ENCODE peak calls at places on chromosomes 5 and 9, in seven cellular contexts. V is CD4-positive, CD25-positive, alpha-beta regulatory T cell; Q is aorta; T is left ventricle myocardium inferior; P is IMR-90; O is neural progenitor cell; C is uterus. Z is an unnamed sample.
A peak's percentile ranks its signal among the peaks of the same experiment; 100 is the strongest.

GRCh38 chr5:98416541-98416940 is 356.9 kb upstream of the RGMB start:
- DNase-seq in V (no peak), Q (no peak), T (no peak), P (peak; percentile 73), O (no peak), C (no peak), Z (no peak)

GRCh38 chr5:176736271-176736965 is 73.9 kb upstream of the UNC5A start:
- DNase-seq in V (no peak), Q (no peak), T (no peak), P (no peak), O (peak; percentile 52), C (peak; percentile 3), Z (no peak)

GRCh38 chr5:143194206-143194605 is 209.3 kb downstream of the NR3C1 start:
- DNase-seq in V (no peak), Q (no peak), T (no peak), P (peak; percentile 53), O (no peak), C (no peak), Z (no peak)

GRCh38 chr9:124814178-124814535 is 37.2 kb downstream of the OLFML2A start:
- DNase-seq in V (no peak), Q (peak; percentile 18), T (no peak), P (no peak), O (no peak), C (no peak), Z (no peak)

GRCh38 chr5:80763873-80764647 is 109.3 kb upstream of the DHFR start:
- DNase-seq in V (no peak), Q (no peak), T (no peak), P (peak; percentile 13), O (no peak), C (no peak), Z (no peak)

GRCh38 chr9:75422939-75423522 is 334.7 kb downstream of the OSTF1 start:
- DNase-seq in V (no peak), Q (no peak), T (no peak), P (no peak), O (no peak), C (no peak), Z (no peak)

GRCh38 chr5:61575103-61575502 is 243.0 kb downstream of the ZSWIM6 start:
- DNase-seq in V (no peak), Q (no peak), T (no peak), P (peak; percentile 77), O (peak; percentile 34), C (no peak), Z (no peak)

GRCh38 chr9:76800901-76801300 is 36.7 kb downstream of the PCA3 start:
- DNase-seq in V (no peak), Q (no peak), T (no peak), P (no peak), O (no peak), C (no peak), Z (no peak)

GRCh38 chr5:143065185-143065584 is 295.0 kb downstream of the ARHGAP26 start:
- DNase-seq in V (no peak), Q (no peak), T (no peak), P (peak; percentile 88), O (no peak), C (no peak), Z (no peak)

GRCh38 chr5:42886612-42887011 is 74.9 kb upstream of the SELENOP start:
- DNase-seq in V (no peak), Q (no peak), T (no peak), P (no peak), O (no peak), C (no peak), Z (no peak)

GRCh38 chr5:43227655-43228054 is 35.6 kb downstream of the NIM1K start:
- DNase-seq in V (no peak), Q (no peak), T (no peak), P (peak; percentile 64), O (peak; percentile 47), C (no peak), Z (no peak)

GRCh38 chr9:26321935-26322334 is 570.7 kb downstream of the CAAP1 start:
- DNase-seq in V (no peak), Q (no peak), T (no peak), P (no peak), O (no peak), C (no peak), Z (no peak)

GRCh38 chr5:149837680-149838269 is 106.8 kb downstream of the PDE6A start:
- DNase-seq in V (no peak), Q (no peak), T (no peak), P (peak; percentile 68), O (peak; percentile 88), C (no peak), Z (peak; percentile 70)

GRCh38 chr9:125739442-125739841 is 7.7 kb upstream of the PBX3 start:
- DNase-seq in V (no peak), Q (no peak), T (no peak), P (no peak), O (no peak), C (no peak), Z (no peak)

DNA sequence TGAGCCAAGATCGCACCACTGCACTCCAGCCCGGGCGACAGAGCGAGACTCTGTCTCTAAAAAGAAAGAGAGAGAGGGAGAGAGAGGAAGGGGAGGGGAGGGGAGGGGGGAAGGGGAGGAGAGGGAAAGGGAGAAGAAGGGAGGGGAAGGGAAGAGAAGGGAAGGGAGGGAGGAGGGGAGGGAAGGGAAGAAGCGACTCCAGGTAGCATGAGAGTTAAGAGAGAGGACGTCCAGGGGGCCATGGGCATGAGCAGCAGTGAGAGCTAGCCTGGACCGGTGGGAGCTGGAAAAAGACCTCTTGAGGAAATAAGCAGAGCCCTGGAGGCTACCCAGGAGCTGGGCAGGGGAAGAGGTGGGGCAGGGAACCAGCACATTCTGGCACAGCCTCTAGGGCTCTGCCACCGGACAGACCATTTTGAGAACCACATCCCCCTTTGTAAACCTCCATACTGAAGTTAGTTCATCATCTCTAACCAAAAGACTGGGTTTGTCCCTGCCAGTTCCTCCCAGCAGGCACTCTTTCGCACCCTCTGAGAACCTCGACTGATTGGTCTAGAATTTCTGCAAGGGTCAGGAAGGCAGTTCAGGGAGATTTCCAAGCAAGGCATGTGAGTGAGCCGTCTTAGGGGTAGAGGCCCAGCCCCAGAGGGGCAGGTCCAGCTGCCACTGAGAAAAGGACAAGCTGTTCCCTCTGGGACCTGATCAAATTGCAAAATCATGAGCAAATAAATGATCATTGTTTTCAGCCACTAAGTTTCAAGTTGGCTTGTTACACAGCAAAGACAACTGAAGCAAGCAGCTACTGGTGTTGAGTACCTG is 11.7 kb downstream of the NAIF1 start:
- DNase-seq in V (no peak), Q (no peak), T (peak; percentile 27), P (no peak), O (peak; percentile 28), C (peak; percentile 72), Z (no peak)
- H3K4me3 ChIP-seq in V (no peak overlapping the region), Q (no peak overlapping the region), T (no peak overlapping the region), P (no peak overlapping the region), O (no peak overlapping the region), C (no peak overlapping the region), Z (no peak overlapping the region)

GRCh38 chr9:136326061-136326776 is 1.1 kb upstream of the GPSM1 start:
- DNase-seq in V (no peak), Q (no peak), T (no peak), P (peak; percentile 92), O (no peak), C (no peak), Z (no peak)

GRCh38 chr9:136325354-136325753 is 2.0 kb upstream of the GPSM1 start:
- DNase-seq in V (no peak), Q (no peak), T (no peak), P (no peak), O (no peak), C (no peak), Z (no peak)

GRCh38 chr9:136323420-136323819 is 3.9 kb upstream of the GPSM1 start:
- DNase-seq in V (no peak), Q (no peak), T (no peak), P (no peak), O (no peak), C (no peak), Z (no peak)

GRCh38 chr9:136322756-136323330 is 4.5 kb upstream of the GPSM1 start:
- DNase-seq in V (no peak), Q (no peak), T (no peak), P (no peak), O (no peak), C (no peak), Z (no peak)

DNA sequence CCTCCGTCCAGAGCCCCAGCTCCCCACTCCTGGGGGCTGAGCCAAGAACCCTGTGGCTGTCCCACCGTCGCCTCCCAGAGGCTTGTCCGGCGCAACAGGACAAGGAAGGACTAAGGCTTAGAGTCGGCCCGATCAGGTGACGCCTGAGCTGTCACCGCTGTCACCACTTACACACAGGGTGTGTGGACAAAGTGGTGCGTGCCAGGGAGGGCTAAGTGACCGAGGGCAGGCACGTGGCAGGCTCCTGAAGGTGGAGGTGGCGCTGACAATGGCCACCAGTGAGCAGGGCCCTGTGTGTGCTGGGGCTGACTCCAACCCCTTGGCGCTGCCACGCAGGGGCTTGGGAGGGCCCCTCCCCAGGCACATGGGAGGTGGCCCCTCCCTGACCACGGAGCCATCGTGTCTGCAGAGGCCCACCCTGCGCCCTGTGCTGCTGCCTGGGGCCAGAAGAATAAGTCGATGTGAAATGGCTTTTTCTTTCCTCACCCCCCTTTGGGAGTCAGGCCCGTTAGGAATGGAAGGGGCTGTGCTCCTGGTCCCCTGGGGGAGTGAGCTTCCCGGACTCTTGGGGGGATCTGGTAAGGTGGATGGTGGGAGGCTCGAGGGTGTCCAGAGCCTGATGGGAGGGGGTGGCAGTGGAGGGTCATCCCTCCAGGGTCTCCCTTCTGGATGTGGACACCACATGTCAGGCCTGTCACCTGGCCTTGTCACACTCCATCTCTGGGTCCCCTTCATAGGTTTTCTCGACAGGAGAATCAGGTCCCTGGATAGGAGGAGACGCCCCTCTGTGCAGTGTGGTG is 2.6 kb upstream of the GPSM1 start:
- DNase-seq in V (no peak), Q (no peak), T (peak; percentile 81), P (no peak), O (peak; percentile 61), C (no peak), Z (no peak)
- H3K4me1 ChIP-seq in V (peaks cover 14% of the 10 kb centered on the region), Q (no peaks in the 10 kb centered on the region), T (peaks cover 50% of the 10 kb centered on the region), P (peaks cover 24% of the 10 kb centered on the region), O (peaks cover 30% of the 10 kb centered on the region), C (peaks cover 30% of the 10 kb centered on the region), Z (peaks cover 5% of the 10 kb centered on the region)

GRCh38 chr5:29402270-29402669 is 1791.2 kb upstream of the CDH6 start:
- DNase-seq in V (no peak), Q (no peak), T (no peak), P (no peak), O (no peak), C (no peak), Z (no peak)
- H3K9me3 ChIP-seq in V (peaks cover 4% of the 10 kb centered on the region), Q (no peaks in the 10 kb centered on the region), T (peaks cover 82% of the 10 kb centered on the region), P (peaks cover 10% of the 10 kb centered on the region), O (no peaks in the 10 kb centered on the region), C (no peaks in the 10 kb centered on the region), Z (peaks cover 43% of the 10 kb centered on the region)

DNA sequence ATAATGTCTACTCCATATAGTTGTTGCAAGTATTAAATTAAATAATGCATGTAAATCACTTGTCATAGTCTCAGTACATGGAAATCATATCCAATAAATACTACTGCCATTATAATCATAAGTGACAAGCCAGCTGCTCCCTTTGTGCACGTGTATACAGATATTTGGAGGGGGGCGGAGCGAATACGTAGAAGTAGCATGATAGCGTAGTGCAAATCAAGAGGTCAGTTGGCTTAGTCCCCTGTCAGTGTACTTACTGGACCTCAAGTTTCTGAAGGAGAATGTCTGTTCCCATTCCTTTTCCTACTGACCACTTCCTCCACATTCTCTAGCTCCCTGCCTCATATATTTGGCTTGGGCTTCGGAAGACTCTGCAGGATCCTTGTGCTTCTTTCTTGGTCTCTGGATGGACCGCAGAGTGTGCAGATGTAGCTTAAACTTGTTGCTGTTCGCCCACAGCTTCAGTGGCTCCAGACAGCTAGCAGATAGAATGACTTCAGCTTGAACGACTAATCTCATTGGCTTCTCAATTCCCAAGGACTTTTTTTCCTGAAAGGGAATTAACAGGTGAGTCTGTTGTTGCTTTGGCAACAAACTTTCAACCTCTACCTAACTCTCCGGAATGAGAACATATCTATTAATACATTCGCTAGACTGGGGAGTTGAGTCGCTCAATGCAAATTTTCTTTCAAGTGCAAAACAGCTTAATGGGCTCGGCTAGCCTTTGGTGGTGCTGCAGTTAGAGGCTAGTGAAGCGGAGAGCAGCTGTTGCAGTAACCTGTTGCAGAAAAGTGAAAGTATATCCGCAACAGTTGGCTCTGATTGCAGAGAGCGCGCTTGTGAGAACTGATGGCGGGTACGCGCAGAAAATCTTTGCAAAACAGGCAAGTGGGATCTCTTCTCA is at the start of gene PCDHB1:
- DNase-seq in V (no peak), Q (no peak), T (no peak), P (no peak), O (peak; percentile 47), C (no peak), Z (no peak)
- H3K4me3 ChIP-seq in V (no peak within 1 kb of the TSS), Q (peak within 1 kb of the TSS; percentile 57), T (peak within 1 kb of the TSS; percentile 62), P (peak within 1 kb of the TSS; percentile 18), O (peak within 1 kb of the TSS; percentile 51), C (peak within 1 kb of the TSS; percentile 39), Z (no peak within 1 kb of the TSS)